ENCODE peak calls at places on chromosomes 1 and 21, in six cellular contexts. K is astrocyte of the spinal cord; Y is WERI-Rb-1; S is CD4-positive, alpha-beta T cell; U is RWPE1; C is suprapubic skin. J is an unnamed sample.

GRCh38 chr1:6145351-6145750 is 34.8 kb downstream of the CHD5 start:
- DNase-seq in K (no peak), Y (no peak), S (no peak), U (no peak), C (no peak), J (no peak)

GRCh38 chr1:32719681-32720275 is 17.2 kb upstream of the SYNC start:
- DNase-seq in K (no peak), Y (no peak), S (no peak), U (no peak), C (no peak), J (no peak)

GRCh38 chr1:226820935-226821718 is 49.3 kb upstream of the PSEN2 start:
- DNase-seq in K (peak; percentile 97), Y (no peak), S (no peak), U (peak; percentile 79), C (peak; percentile 93), J (peak; percentile 48)

GRCh38 chr1:197222025-197222685 is 45.9 kb upstream of the CRB1 start:
- DNase-seq in K (no peak), Y (no peak), S (no peak), U (no peak), C (no peak), J (no peak)

GRCh38 chr1:245148069-245148468 is 6.7 kb upstream of the KIF26B start:
- DNase-seq in K (no peak), Y (no peak), S (no peak), U (no peak), C (no peak), J (no peak)

GRCh38 chr1:201386208-201386607 is 8.7 kb upstream of the TNNT2 start:
- DNase-seq in K (no peak), Y (no peak), S (no peak), U (no peak), C (no peak), J (no peak)

GRCh38 chr21:42218836-42219605 is at the start of gene ABCG1:
- DNase-seq in K (no peak), Y (peak; percentile 60), S (peak; percentile 27), U (peak; percentile 69), C (peak; percentile 74), J (no peak)

GRCh38 chr1:175099916-175100315 is 32.3 kb downstream of the TNN start:
- DNase-seq in K (no peak), Y (no peak), S (no peak), U (no peak), C (no peak), J (no peak)

GRCh38 chr1:213014642-213015041 is 1.0 kb downstream of the ANGEL2 start:
- DNase-seq in K (peak; percentile 29), Y (no peak), S (no peak), U (peak; percentile 8), C (no peak), J (no peak)

GRCh38 chr1:219049411-219049943 is 124.2 kb upstream of the LYPLAL1 start:
- DNase-seq in K (no peak), Y (no peak), S (no peak), U (no peak), C (no peak), J (no peak)

GRCh38 chr1:49346767-49347349 is 570.2 kb upstream of the BEND5 start:
- DNase-seq in K (no peak), Y (no peak), S (no peak), U (no peak), C (no peak), J (no peak)

GRCh38 chr1:145690587-145691558 is 16.3 kb downstream of the PDZK1 start:
- DNase-seq in K (peak; percentile 89), Y (no peak), S (no peak), U (peak; percentile 25), C (no peak), J (no peak)

GRCh38 chr1:157181790-157182189 is 43.6 kb upstream of the ETV3 start:
- DNase-seq in K (no peak), Y (no peak), S (no peak), U (no peak), C (no peak), J (no peak)

GRCh38 chr1:231776006-231776707 is 149.6 kb downstream of the DISC1 start:
- DNase-seq in K (peak; percentile 70), Y (no peak), S (no peak), U (no peak), C (no peak), J (no peak)

GRCh38 chr1:33143698-33144097 is 38.1 kb downstream of the TRIM62 start:
- DNase-seq in K (peak; percentile 58), Y (no peak), S (no peak), U (no peak), C (no peak), J (no peak)

GRCh38 chr21:45404726-45405270 is at the start of gene COL18A1:
- DNase-seq in K (peak; percentile 33), Y (peak; percentile 75), S (peak; percentile 35), U (peak; percentile 67), C (no peak), J (no peak)

GRCh38 chr1:6614953-6615785 is 1.6 kb downstream of the PHF13 start:
- DNase-seq in K (no peak), Y (no peak), S (no peak), U (peak; percentile 30), C (no peak), J (no peak)

GRCh38 chr1:153360592-153360991 is 2.9 kb downstream of the S100A9 start:
- DNase-seq in K (no peak), Y (peak; percentile 10), S (no peak), U (no peak), C (peak; percentile 40), J (no peak)

GRCh38 chr1:78676347-78676982 is 26.8 kb downstream of the IFI44 start:
- DNase-seq in K (peak; percentile 80), Y (peak; percentile 38), S (peak; percentile 12), U (peak; percentile 41), C (no peak), J (peak; percentile 45)

GRCh38 chr1:156114101-156114918 is at the start of gene LMNA:
- DNase-seq in K (peak; percentile 97), Y (peak; percentile 90), S (peak; percentile 51), U (peak; percentile 98), C (peak; percentile 98), J (peak; percentile 91)

GRCh38 chr21:42039911-42040351 is 29.8 kb upstream of the ZBTB21 start:
- DNase-seq in K (no peak), Y (no peak), S (no peak), U (no peak), C (peak; percentile 58), J (no peak)

GRCh38 chr1:204591473-204592090 is 75.4 kb downstream of the MDM4 start:
- DNase-seq in K (peak; percentile 42), Y (no peak), S (no peak), U (peak; percentile 94), C (no peak), J (no peak)

GRCh38 chr1:230788561-230789275 is 41.5 kb downstream of the CAPN9 start:
- DNase-seq in K (no peak), Y (no peak), S (no peak), U (no peak), C (no peak), J (no peak)

GRCh38 chr1:151518431-151518830 is 7.2 kb downstream of the CGN start:
- DNase-seq in K (no peak), Y (no peak), S (no peak), U (no peak), C (no peak), J (no peak)

GRCh38 chr1:14848203-14848602 is 249.7 kb downstream of the KAZN start:
- DNase-seq in K (no peak), Y (no peak), S (no peak), U (no peak), C (no peak), J (no peak)
- TF ChIP-seq CTCF in K (no peak), Y (no peak), S (no peak), U (no peak), C (no peak), J (no peak)

GRCh38 chr1:192907545-192908243 is 98.9 kb downstream of the RGS2 start:
- DNase-seq in K (peak; percentile 64), Y (no peak), S (no peak), U (peak; percentile 57), C (no peak), J (no peak)
- TF ChIP-seq CTCF in K (no peak), Y (no peak), S (no peak), U (no peak), C (no peak), J (no peak)

GRCh38 chr1:24157921-24158481 is 15.1 kb upstream of the IL22RA1 start:
- DNase-seq in K (no peak), Y (peak; percentile 62), S (no peak), U (no peak), C (no peak), J (no peak)
- TF ChIP-seq CTCF in K (peak; percentile 40), Y (peak; percentile 74), S (no peak), U (no peak), C (no peak), J (no peak)

GRCh38 chr1:46303038-46303871 is at the start of the genes LRRC41 and UQCRH:
- DNase-seq in K (peak; percentile 99), Y (peak; percentile 95), S (peak; percentile 89), U (peak; percentile 88), C (peak; percentile 97), J (peak; percentile 75)
- TF ChIP-seq CTCF in K (no peak), Y (peak; percentile 13), S (no peak), U (no peak), C (no peak), J (no peak)

DNA sequence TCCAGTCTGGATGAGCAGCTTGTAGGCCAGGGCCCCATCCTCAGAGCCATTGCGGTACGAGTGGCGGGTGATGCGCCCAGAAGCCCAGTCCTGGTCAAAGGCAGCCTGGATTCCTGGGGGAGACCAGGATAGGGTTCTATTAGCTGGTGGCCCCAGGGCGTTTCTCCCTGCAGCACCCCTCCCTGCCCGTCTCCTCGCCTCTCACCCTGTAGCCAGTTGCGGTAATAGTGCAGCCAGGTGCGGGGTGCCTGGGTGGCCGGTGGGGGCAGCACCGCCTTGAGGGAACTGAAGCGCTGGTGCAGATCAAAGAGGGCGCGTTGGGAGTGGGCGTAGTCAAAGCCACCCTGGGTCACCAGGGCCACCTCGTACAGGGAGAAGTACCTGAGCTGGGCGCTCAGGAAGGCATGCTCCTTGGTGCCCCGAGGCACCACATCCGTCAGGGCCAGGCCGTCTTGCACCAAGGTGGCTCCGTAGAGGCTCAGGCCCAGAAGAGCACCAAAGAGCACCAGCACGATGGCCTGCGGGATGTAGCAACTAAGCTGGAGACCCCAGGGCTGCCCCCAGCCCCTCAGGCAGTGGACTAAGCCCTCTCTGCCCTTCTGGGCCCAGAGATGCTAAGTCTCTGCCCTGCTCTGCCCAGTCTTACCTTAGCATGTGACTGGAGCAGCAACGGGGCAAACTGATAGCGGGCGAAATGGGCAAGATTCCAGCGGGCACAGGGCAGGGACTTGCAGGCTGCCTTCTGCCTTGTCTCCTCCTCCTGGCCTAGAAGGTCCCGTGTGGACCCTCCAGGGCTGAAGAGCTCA is 15.7 kb downstream of the PTCH2 start:
- DNase-seq in K (no peak), Y (no peak), S (no peak), U (no peak), C (no peak), J (no peak)
- TF ChIP-seq CTCF in K (no peak), Y (no peak), S (no peak), U (no peak), C (no peak), J (no peak)

DNA sequence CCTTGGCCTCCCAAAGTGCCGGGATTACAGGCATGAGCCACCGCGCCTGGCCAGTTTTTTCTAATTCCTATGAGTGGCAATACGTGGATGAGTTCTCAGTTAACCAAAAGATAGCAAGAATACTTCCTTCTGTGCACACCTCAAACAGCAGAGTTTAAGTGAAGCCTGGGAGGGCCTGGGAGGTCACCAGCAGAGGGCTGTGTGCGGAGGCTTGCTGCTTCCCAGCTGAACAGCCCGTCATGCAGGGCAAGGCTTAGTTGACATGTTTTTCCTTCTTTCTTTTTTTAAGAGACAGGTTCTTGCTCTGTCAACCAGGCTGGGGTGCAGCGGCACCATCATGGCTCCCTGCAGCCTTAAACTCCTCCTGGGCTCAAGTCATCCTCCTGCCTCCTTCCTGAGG is 17.8 kb downstream of the GNG4 start:
- DNase-seq in K (no peak), Y (no peak), S (no peak), U (no peak), C (no peak), J (no peak)
- TF ChIP-seq CTCF in K (peak; percentile 19), Y (peak; percentile 14), S (no peak), U (no peak), C (no peak), J (no peak)

J was measured in omental fat pad.